ENCODE peak calls at places on chromosomes 16 and 17, in seven cellular contexts. One of them, this sample, is unnamed.

GRCh38 chr17:39979865-39980401 is 674 bp upstream of the PSMD3 start:
- DNase-seq in lung: no peak
- DNase-seq in iPS DF 6.9: no peak
- DNase-seq in CD4-positive, alpha-beta T cell: peak
- DNase-seq in heart left ventricle: no peak
- DNase-seq in lower lobe of right lung: no peak
- DNase-seq in fibroblast of lung: peak
- DNase-seq in this sample: no peak

GRCh38 chr16:87227651-87228015 is 89.6 kb downstream of the C16orf95 start:
- DNase-seq in lung: no peak
- DNase-seq in iPS DF 6.9: no peak
- DNase-seq in CD4-positive, alpha-beta T cell: no peak
- DNase-seq in heart left ventricle: peak
- DNase-seq in lower lobe of right lung: no peak
- DNase-seq in fibroblast of lung: peak
- DNase-seq in this sample: no peak

GRCh38 chr16:62058412-62058811 is 22.2 kb upstream of the CDH8 start:
- DNase-seq in lung: no peak
- DNase-seq in iPS DF 6.9: no peak
- DNase-seq in CD4-positive, alpha-beta T cell: no peak
- DNase-seq in heart left ventricle: no peak
- DNase-seq in lower lobe of right lung: no peak
- DNase-seq in fibroblast of lung: no peak
- DNase-seq in this sample: no peak

GRCh38 chr17:77365584-77366186 is 224.9 kb downstream of the SEC14L1 start:
- DNase-seq in lung: no peak
- DNase-seq in iPS DF 6.9: no peak
- DNase-seq in CD4-positive, alpha-beta T cell: no peak
- DNase-seq in heart left ventricle: peak
- DNase-seq in lower lobe of right lung: no peak
- DNase-seq in fibroblast of lung: peak
- DNase-seq in this sample: peak

GRCh38 chr17:65684631-65685030 is 123.2 kb upstream of the AXIN2 start:
- DNase-seq in lung: no peak
- DNase-seq in iPS DF 6.9: no peak
- DNase-seq in CD4-positive, alpha-beta T cell: no peak
- DNase-seq in heart left ventricle: no peak
- DNase-seq in lower lobe of right lung: no peak
- DNase-seq in fibroblast of lung: peak
- DNase-seq in this sample: no peak

GRCh38 chr17:5249615-5250014 is 15.0 kb upstream of the SCIMP start:
- DNase-seq in lung: peak
- DNase-seq in iPS DF 6.9: peak
- DNase-seq in CD4-positive, alpha-beta T cell: peak
- DNase-seq in heart left ventricle: peak
- DNase-seq in lower lobe of right lung: no peak
- DNase-seq in fibroblast of lung: peak
- DNase-seq in this sample: no peak

GRCh38 chr17:27657620-27658019 is 26.6 kb downstream of the LGALS9 start:
- DNase-seq in lung: no peak
- DNase-seq in iPS DF 6.9: no peak
- DNase-seq in CD4-positive, alpha-beta T cell: no peak
- DNase-seq in heart left ventricle: no peak
- DNase-seq in lower lobe of right lung: no peak
- DNase-seq in fibroblast of lung: peak
- DNase-seq in this sample: no peak

GRCh38 chr16:89711601-89712475 is 8.9 kb downstream of the VPS9D1 start:
- DNase-seq in lung: peak
- DNase-seq in iPS DF 6.9: no peak
- DNase-seq in CD4-positive, alpha-beta T cell: peak
- DNase-seq in heart left ventricle: no peak
- DNase-seq in lower lobe of right lung: peak
- DNase-seq in fibroblast of lung: peak
- DNase-seq in this sample: no peak

GRCh38 chr16:84199861-84200260 is 8.9 kb downstream of the ADAD2 start:
- DNase-seq in lung: no peak
- DNase-seq in iPS DF 6.9: no peak
- DNase-seq in CD4-positive, alpha-beta T cell: no peak
- DNase-seq in heart left ventricle: no peak
- DNase-seq in lower lobe of right lung: peak
- DNase-seq in fibroblast of lung: no peak
- DNase-seq in this sample: no peak

GRCh38 chr16:79601978-79602609 is 1.6 kb upstream of the MAF start:
- DNase-seq in lung: peak
- DNase-seq in iPS DF 6.9: no peak
- DNase-seq in CD4-positive, alpha-beta T cell: peak
- DNase-seq in heart left ventricle: peak
- DNase-seq in lower lobe of right lung: peak
- DNase-seq in fibroblast of lung: peak
- DNase-seq in this sample: peak

GRCh38 chr16:11396241-11397048 is 51.2 kb downstream of the RMI2 start:
- DNase-seq in lung: peak
- DNase-seq in iPS DF 6.9: no peak
- DNase-seq in CD4-positive, alpha-beta T cell: peak
- DNase-seq in heart left ventricle: peak
- DNase-seq in lower lobe of right lung: peak
- DNase-seq in fibroblast of lung: peak
- DNase-seq in this sample: no peak

GRCh38 chr16:11530171-11530940 is 56.4 kb downstream of the LITAF start:
- DNase-seq in lung: no peak
- DNase-seq in iPS DF 6.9: no peak
- DNase-seq in CD4-positive, alpha-beta T cell: no peak
- DNase-seq in heart left ventricle: no peak
- DNase-seq in lower lobe of right lung: no peak
- DNase-seq in fibroblast of lung: peak
- DNase-seq in this sample: no peak

GRCh38 chr17:54180919-54181318 is 358.2 kb downstream of the KIF2B start:
- DNase-seq in lung: no peak
- DNase-seq in iPS DF 6.9: no peak
- DNase-seq in CD4-positive, alpha-beta T cell: no peak
- DNase-seq in heart left ventricle: no peak
- DNase-seq in lower lobe of right lung: no peak
- DNase-seq in fibroblast of lung: no peak
- DNase-seq in this sample: no peak

GRCh38 chr17:11935734-11936406 is 61.4 kb downstream of the ZNF18 start:
- DNase-seq in lung: peak
- DNase-seq in iPS DF 6.9: peak
- DNase-seq in CD4-positive, alpha-beta T cell: no peak
- DNase-seq in heart left ventricle: peak
- DNase-seq in lower lobe of right lung: no peak
- DNase-seq in fibroblast of lung: peak
- DNase-seq in this sample: no peak

GRCh38 chr16:84042879-84043485 is 387 bp upstream of the SLC38A8 start:
- DNase-seq in lung: no peak
- DNase-seq in iPS DF 6.9: no peak
- DNase-seq in CD4-positive, alpha-beta T cell: no peak
- DNase-seq in heart left ventricle: no peak
- DNase-seq in lower lobe of right lung: peak
- DNase-seq in fibroblast of lung: no peak
- DNase-seq in this sample: no peak

GRCh38 chr16:55660026-55660425 is 4.2 kb downstream of the SLC6A2 start:
- DNase-seq in lung: no peak
- DNase-seq in iPS DF 6.9: no peak
- DNase-seq in CD4-positive, alpha-beta T cell: no peak
- DNase-seq in heart left ventricle: no peak
- DNase-seq in lower lobe of right lung: no peak
- DNase-seq in fibroblast of lung: no peak
- DNase-seq in this sample: no peak

GRCh38 chr16:87333581-87334331 is 16.6 kb upstream of the C16orf95 start:
- DNase-seq in lung: no peak
- DNase-seq in iPS DF 6.9: no peak
- DNase-seq in CD4-positive, alpha-beta T cell: no peak
- DNase-seq in heart left ventricle: no peak
- DNase-seq in lower lobe of right lung: no peak
- DNase-seq in fibroblast of lung: no peak
- DNase-seq in this sample: no peak

GRCh38 chr16:896261-897199 is 74.3 kb downstream of the LMF1 start:
- DNase-seq in lung: no peak
- DNase-seq in iPS DF 6.9: no peak
- DNase-seq in CD4-positive, alpha-beta T cell: no peak
- DNase-seq in heart left ventricle: no peak
- DNase-seq in lower lobe of right lung: no peak
- DNase-seq in fibroblast of lung: no peak
- DNase-seq in this sample: no peak

GRCh38 chr16:19210175-19210924 is 42.3 kb downstream of the SYT17 start:
- DNase-seq in lung: no peak
- DNase-seq in iPS DF 6.9: no peak
- DNase-seq in CD4-positive, alpha-beta T cell: no peak
- DNase-seq in heart left ventricle: no peak
- DNase-seq in lower lobe of right lung: no peak
- DNase-seq in fibroblast of lung: peak
- DNase-seq in this sample: no peak

GRCh38 chr17:27978689-27979175 is 63.7 kb upstream of the NLK start:
- DNase-seq in lung: no peak
- DNase-seq in iPS DF 6.9: no peak
- DNase-seq in CD4-positive, alpha-beta T cell: no peak
- DNase-seq in heart left ventricle: no peak
- DNase-seq in lower lobe of right lung: no peak
- DNase-seq in fibroblast of lung: peak
- DNase-seq in this sample: no peak

GRCh38 chr17:4397840-4398239 is 31.4 kb upstream of the UBE2G1 start:
- DNase-seq in lung: no peak
- DNase-seq in iPS DF 6.9: no peak
- DNase-seq in CD4-positive, alpha-beta T cell: no peak
- DNase-seq in heart left ventricle: no peak
- DNase-seq in lower lobe of right lung: no peak
- DNase-seq in fibroblast of lung: no peak
- DNase-seq in this sample: no peak

GRCh38 chr16:64061621-64062020 is 1060.2 kb downstream of the CDH11 start:
- DNase-seq in lung: no peak
- DNase-seq in iPS DF 6.9: no peak
- DNase-seq in CD4-positive, alpha-beta T cell: no peak
- DNase-seq in heart left ventricle: no peak
- DNase-seq in lower lobe of right lung: no peak
- DNase-seq in fibroblast of lung: peak
- DNase-seq in this sample: no peak

GRCh38 chr16:9012848-9013507 is 49.3 kb upstream of the USP7 start:
- DNase-seq in lung: no peak
- DNase-seq in iPS DF 6.9: peak
- DNase-seq in CD4-positive, alpha-beta T cell: no peak
- DNase-seq in heart left ventricle: peak
- DNase-seq in lower lobe of right lung: no peak
- DNase-seq in fibroblast of lung: peak
- DNase-seq in this sample: no peak

GRCh38 chr17:79520893-79521210 is 90.0 kb downstream of the RBFOX3 start:
- DNase-seq in lung: no peak
- DNase-seq in iPS DF 6.9: no peak
- DNase-seq in CD4-positive, alpha-beta T cell: no peak
- DNase-seq in heart left ventricle: no peak
- DNase-seq in lower lobe of right lung: no peak
- DNase-seq in fibroblast of lung: no peak
- DNase-seq in this sample: no peak
- H3K27ac ChIP-seq in lung: no peak
- H3K27ac ChIP-seq in iPS DF 6.9: no peak
- H3K27ac ChIP-seq in CD4-positive, alpha-beta T cell: no peak
- H3K27ac ChIP-seq in heart left ventricle: no peak
- H3K27ac ChIP-seq in lower lobe of right lung: no peak
- H3K27ac ChIP-seq in fibroblast of lung: no peak
- H3K27ac ChIP-seq in this sample: no peak

GRCh38 chr17:19363114-19363438 is 553 bp upstream of the B9D1 start:
- DNase-seq in lung: no peak
- DNase-seq in iPS DF 6.9: no peak
- DNase-seq in CD4-positive, alpha-beta T cell: no peak
- DNase-seq in heart left ventricle: no peak
- DNase-seq in lower lobe of right lung: no peak
- DNase-seq in fibroblast of lung: no peak
- DNase-seq in this sample: no peak

GRCh38 chr17:19363460-19364035 is 1.0 kb upstream of the B9D1 start:
- DNase-seq in lung: no peak
- DNase-seq in iPS DF 6.9: no peak
- DNase-seq in CD4-positive, alpha-beta T cell: no peak
- DNase-seq in heart left ventricle: no peak
- DNase-seq in lower lobe of right lung: no peak
- DNase-seq in fibroblast of lung: no peak
- DNase-seq in this sample: no peak

GRCh38 chr17:19361975-19362292 is 589 bp downstream of the B9D1 start:
- DNase-seq in lung: no peak
- DNase-seq in iPS DF 6.9: no peak
- DNase-seq in CD4-positive, alpha-beta T cell: no peak
- DNase-seq in heart left ventricle: no peak
- DNase-seq in lower lobe of right lung: no peak
- DNase-seq in fibroblast of lung: no peak
- DNase-seq in this sample: no peak

GRCh38 chr17:19361326-19361725 is 1.2 kb downstream of the B9D1 start:
- DNase-seq in lung: no peak
- DNase-seq in iPS DF 6.9: no peak
- DNase-seq in CD4-positive, alpha-beta T cell: no peak
- DNase-seq in heart left ventricle: no peak
- DNase-seq in lower lobe of right lung: no peak
- DNase-seq in fibroblast of lung: no peak
- DNase-seq in this sample: no peak

GRCh38 chr17:19362293-19363113 is at the start of gene B9D1:
- DNase-seq in lung: peak
- DNase-seq in iPS DF 6.9: peak
- DNase-seq in CD4-positive, alpha-beta T cell: peak
- DNase-seq in heart left ventricle: peak
- DNase-seq in lower lobe of right lung: peak
- DNase-seq in fibroblast of lung: peak
- DNase-seq in this sample: peak
- H3K27ac ChIP-seq in lung: peak
- H3K27ac ChIP-seq in iPS DF 6.9: no peak
- H3K27ac ChIP-seq in CD4-positive, alpha-beta T cell: peak
- H3K27ac ChIP-seq in heart left ventricle: peak
- H3K27ac ChIP-seq in lower lobe of right lung: peak
- H3K27ac ChIP-seq in fibroblast of lung: peak
- H3K27ac ChIP-seq in this sample: peak

DNA sequence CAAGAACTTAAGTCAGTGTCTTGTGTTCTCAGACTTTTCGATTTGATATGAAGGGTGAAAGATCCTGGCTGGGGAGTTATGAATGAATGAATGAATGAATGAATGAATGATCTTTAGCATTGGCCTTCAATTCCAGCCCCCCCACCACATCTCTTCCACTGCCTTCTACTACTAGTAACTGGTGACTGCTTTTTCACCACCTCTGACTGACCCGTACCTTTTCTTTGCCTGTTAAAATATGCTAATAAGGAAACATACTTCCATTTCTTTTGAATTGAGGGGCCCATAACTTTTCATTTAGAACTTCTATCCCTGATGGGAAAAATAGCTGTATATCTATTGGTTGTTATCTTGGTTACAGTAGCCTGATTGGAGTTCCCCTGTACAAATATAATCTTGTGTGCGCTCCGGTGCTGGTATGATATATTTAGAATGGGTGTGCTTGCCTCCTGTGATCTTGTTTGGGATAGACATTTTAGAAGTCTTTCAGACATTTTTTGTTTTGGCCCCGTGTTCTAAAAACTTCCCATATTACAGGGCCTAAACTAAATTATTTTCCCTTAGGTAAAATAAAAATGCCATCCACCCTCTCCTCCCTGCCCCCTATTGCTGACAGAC is 3.4 kb downstream of the LYRM1 start:
- DNase-seq in lung: no peak
- DNase-seq in iPS DF 6.9: no peak
- DNase-seq in CD4-positive, alpha-beta T cell: no peak
- DNase-seq in heart left ventricle: no peak
- DNase-seq in lower lobe of right lung: no peak
- DNase-seq in fibroblast of lung: no peak
- DNase-seq in this sample: no peak
- H3K27ac ChIP-seq in lung: peak
- H3K27ac ChIP-seq in iPS DF 6.9: no peak
- H3K27ac ChIP-seq in CD4-positive, alpha-beta T cell: peak
- H3K27ac ChIP-seq in heart left ventricle: peak
- H3K27ac ChIP-seq in lower lobe of right lung: peak
- H3K27ac ChIP-seq in fibroblast of lung: peak
- H3K27ac ChIP-seq in this sample: peak

GRCh38 chr17:21214777-21215541 is 998 bp upstream of the TMEM11 start:
- DNase-seq in lung: no peak
- DNase-seq in iPS DF 6.9: no peak
- DNase-seq in CD4-positive, alpha-beta T cell: no peak
- DNase-seq in heart left ventricle: no peak
- DNase-seq in lower lobe of right lung: peak
- DNase-seq in fibroblast of lung: peak
- DNase-seq in this sample: no peak
- H3K27ac ChIP-seq in lung: peak
- H3K27ac ChIP-seq in iPS DF 6.9: no peak
- H3K27ac ChIP-seq in CD4-positive, alpha-beta T cell: peak
- H3K27ac ChIP-seq in heart left ventricle: peak
- H3K27ac ChIP-seq in lower lobe of right lung: peak
- H3K27ac ChIP-seq in fibroblast of lung: peak
- H3K27ac ChIP-seq in this sample: peak